ENCODE peak calls at places on chromosome 20, in five cellular contexts. C is ovary, R is prostate gland, X is A549, S is esophagus squamous epithelium. Q is an unnamed sample.

GRCh38 chr20:61756446-61756845 is 309.2 kb downstream of the TAF4 start:
- DNase-seq in C (no peak), R (no peak), X (no peak), S (no peak), Q (no peak)

GRCh38 chr20:41174782-41175181 is 37.4 kb downstream of the PLCG1 start:
- DNase-seq in C (peak; percentile 18), R (peak; percentile 3), X (no peak), S (no peak), Q (peak; percentile 36)

GRCh38 chr20:22815206-22815551 is 219.9 kb upstream of the SSTR4 start:
- DNase-seq in C (no peak), R (no peak), X (no peak), S (no peak), Q (no peak)

GRCh38 chr20:40607927-40608326 is 81.1 kb downstream of the MAFB start:
- DNase-seq in C (no peak), R (no peak), X (no peak), S (no peak), Q (no peak)

GRCh38 chr20:10110151-10110550 is 75.4 kb downstream of the ANKEF1 start:
- DNase-seq in C (no peak), R (no peak), X (no peak), S (no peak), Q (no peak)

GRCh38 chr20:32017711-32018251 is 7.5 kb downstream of the CCM2L start:
- DNase-seq in C (no peak), R (peak; percentile 60), X (peak; percentile 46), S (no peak), Q (peak; percentile 75)

GRCh38 chr20:29079769-29080690 is 2177.4 kb upstream of the DEFB115 start:
- DNase-seq in C (no peak), R (peak; percentile 66), X (peak; percentile 60), S (no peak), Q (no peak)

GRCh38 chr20:36210561-36210960 is 25.7 kb upstream of the AAR2 start:
- DNase-seq in C (no peak), R (no peak), X (no peak), S (no peak), Q (no peak)

GRCh38 chr20:611047-611842 is 1.1 kb upstream of the TCF15 start:
- DNase-seq in C (no peak), R (no peak), X (no peak), S (no peak), Q (no peak)

GRCh38 chr20:45052698-45053440 is 48.1 kb downstream of the KCNS1 start:
- DNase-seq in C (no peak), R (no peak), X (no peak), S (no peak), Q (no peak)

GRCh38 chr20:61969806-61970205 is 95.9 kb downstream of the TAF4 start:
- DNase-seq in C (no peak), R (no peak), X (no peak), S (no peak), Q (no peak)

GRCh38 chr20:4787069-4787468 is 65.4 kb downstream of the PRND start:
- DNase-seq in C (no peak), R (no peak), X (no peak), S (no peak), Q (no peak)

GRCh38 chr20:11675920-11676617 is 241.6 kb upstream of the BTBD3 start:
- DNase-seq in C (no peak), R (no peak), X (no peak), S (no peak), Q (no peak)

GRCh38 chr20:23021941-23022340 is 13.2 kb upstream of the SSTR4 start:
- DNase-seq in C (no peak), R (no peak), X (no peak), S (no peak), Q (no peak)

GRCh38 chr20:19828233-19828632 is 70.2 kb downstream of the RIN2 start:
- DNase-seq in C (no peak), R (no peak), X (peak; percentile 64), S (no peak), Q (no peak)

GRCh38 chr20:48877299-48877698 is 44.2 kb upstream of the ARFGEF2 start:
- DNase-seq in C (no peak), R (peak; percentile 24), X (no peak), S (no peak), Q (no peak)

GRCh38 chr20:20017852-20018245 is 687 bp downstream of the NAA20 start:
- DNase-seq in C (no peak), R (no peak), X (peak; percentile 33), S (no peak), Q (no peak)

GRCh38 chr20:35665949-35666288 is 1.2 kb upstream of the CPNE1 start:
- DNase-seq in C (no peak), R (no peak), X (no peak), S (no peak), Q (no peak)

GRCh38 chr20:24350923-24351368 is 118.5 kb upstream of the SYNDIG1 start:
- DNase-seq in C (no peak), R (no peak), X (no peak), S (no peak), Q (no peak)

GRCh38 chr20:45374966-45375365 is 3.2 kb downstream of the TP53TG5 start:
- DNase-seq in C (no peak), R (no peak), X (no peak), S (no peak), Q (no peak)

GRCh38 chr20:35171753-35172433 is at the start of gene PROCR:
- DNase-seq in C (peak; percentile 89), R (peak; percentile 86), X (peak; percentile 94), S (no peak), Q (peak; percentile 73)

GRCh38 chr20:63548542-63548941 is 993 bp upstream of the SRMS start:
- DNase-seq in C (no peak), R (no peak), X (no peak), S (no peak), Q (no peak)

DNA sequence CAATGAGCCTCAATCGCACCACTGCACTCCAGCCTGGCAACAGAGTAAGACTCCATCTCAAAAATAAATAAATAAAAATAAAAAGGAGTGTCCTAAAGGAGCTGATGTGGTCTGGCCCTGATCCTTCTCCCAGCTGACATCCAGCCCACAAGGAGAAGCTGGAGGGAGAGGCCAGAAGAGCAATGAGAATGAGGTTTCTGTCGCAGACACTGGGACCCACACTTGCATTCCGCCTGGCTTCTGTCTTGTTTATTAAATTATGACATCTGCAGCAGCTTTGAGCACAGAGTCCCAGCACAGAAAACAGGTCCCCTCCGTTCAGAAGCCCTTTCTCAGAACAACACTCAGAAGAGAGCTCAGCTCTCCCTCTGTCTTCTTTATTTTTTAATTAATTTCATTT is 10.3 kb upstream of the E2F1 start:
- DNase-seq in C (no peak), R (no peak), X (no peak), S (no peak), Q (no peak)
- H3K27ac ChIP-seq in C (no peak overlapping the region), R (no peak overlapping the region), X (no peak overlapping the region), S (peak overlapping the region; percentile 23), Q (no peak overlapping the region)

DNA sequence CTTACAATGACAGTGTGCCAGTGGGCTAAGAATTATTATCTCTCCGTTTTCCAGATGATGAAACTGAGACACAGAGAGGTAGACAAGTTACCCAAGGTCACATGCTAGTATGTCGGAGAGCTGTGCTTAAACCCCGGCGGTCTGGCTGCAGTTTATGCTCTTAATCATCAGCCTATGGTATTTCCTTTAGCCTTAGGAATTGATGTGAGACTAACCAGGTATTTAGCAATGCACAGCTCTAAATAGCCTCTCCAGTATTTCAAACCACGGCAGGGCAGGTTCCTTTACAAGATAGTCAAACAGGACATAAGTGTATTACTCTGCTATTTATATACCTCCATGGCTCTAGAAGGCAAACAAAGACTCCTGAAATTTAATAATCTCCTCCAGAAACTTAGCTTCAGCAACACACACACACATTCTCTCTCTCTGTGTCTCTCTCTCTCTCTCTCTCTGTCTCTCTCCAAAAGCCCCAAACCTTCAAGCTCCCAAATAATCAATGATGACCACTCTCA is 142.0 kb upstream of the ZNF217 start:
- DNase-seq in C (no peak), R (no peak), X (peak; percentile 60), S (no peak), Q (no peak)
- H3K4me1 ChIP-seq in C (no peaks in the 10 kb centered on the region), R (no peaks in the 10 kb centered on the region), X (peaks cover 60% of the 10 kb centered on the region), S (peaks cover 20% of the 10 kb centered on the region), Q (peaks cover 8% of the 10 kb centered on the region)

GRCh38 chr20:46512943-46513844 is at the start of gene ZNF334:
- DNase-seq in C (peak; percentile 60), R (peak; percentile 40), X (no peak), S (no peak), Q (peak; percentile 20)
- TF ChIP-seq POLR2A in C (no peak), R (no peak), X (no peak), S (no peak), Q (no peak)

DNA sequence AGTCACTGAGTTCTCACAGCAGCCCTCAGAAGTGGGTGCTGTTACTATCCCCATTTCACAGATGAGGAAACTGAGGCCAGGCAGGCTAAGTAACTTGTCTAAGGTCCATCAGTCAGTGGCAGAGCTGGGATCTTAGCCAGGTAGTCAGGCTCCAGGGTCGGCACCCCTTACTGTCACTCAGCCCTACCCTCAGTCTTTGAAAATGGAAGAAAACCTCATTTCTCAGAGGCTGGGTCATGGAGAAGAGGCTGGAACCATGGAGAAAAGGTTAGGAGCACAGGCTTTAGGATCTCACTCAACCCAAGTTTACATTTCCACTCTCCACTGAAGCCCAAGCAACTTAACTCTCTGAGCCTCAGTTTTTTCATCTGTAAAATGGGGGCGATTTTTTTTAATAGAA is 116.2 kb upstream of the SIRPG start:
- DNase-seq in C (no peak), R (no peak), X (no peak), S (no peak), Q (no peak)
- H3K27ac ChIP-seq in C (no peak overlapping the region), R (no peak overlapping the region), X (no peak overlapping the region), S (no peak overlapping the region), Q (no peak overlapping the region)

GRCh38 chr20:3767434-3768341 is at the start of gene ADISSP:
- DNase-seq in C (peak; percentile 99), R (peak; percentile 97), X (peak; percentile 99), S (peak; percentile 90), Q (peak; percentile 98)

GRCh38 chr20:3766832-3767433 is 620 bp downstream of the ADISSP start:
- DNase-seq in C (no peak), R (no peak), X (no peak), S (no peak), Q (no peak)

GRCh38 chr20:3766381-3766780 is 1.2 kb downstream of the ADISSP start:
- DNase-seq in C (no peak), R (no peak), X (no peak), S (no peak), Q (no peak)

GRCh38 chr20:3771552-3772058 is 4.1 kb upstream of the ADISSP start:
- DNase-seq in C (no peak), R (no peak), X (no peak), S (no peak), Q (no peak)

GRCh38 chr20:3768342-3769130 is 983 bp upstream of the ADISSP start:
- DNase-seq in C (peak; percentile 82), R (peak; percentile 47), X (peak; percentile 89), S (no peak), Q (peak; percentile 65)
- H3K4me1 ChIP-seq in C (peaks cover 15% of the 10 kb centered on the region), R (no peaks in the 10 kb centered on the region), X (peaks cover 20% of the 10 kb centered on the region), S (peaks cover 21% of the 10 kb centered on the region), Q (no peaks in the 10 kb centered on the region)

GRCh38 chr20:49981218-49982071 is 1.3 kb upstream of the SNAI1 start:
- DNase-seq in C (no peak), R (no peak), X (no peak), S (no peak), Q (no peak)

GRCh38 chr20:49976542-49976941 is 6.2 kb upstream of the SNAI1 start:
- DNase-seq in C (no peak), R (no peak), X (no peak), S (no peak), Q (no peak)

GRCh38 chr20:49978685-49979029 is 4.1 kb upstream of the SNAI1 start:
- DNase-seq in C (no peak), R (no peak), X (no peak), S (no peak), Q (no peak)

GRCh38 chr20:49980140-49981008 is 2.4 kb upstream of the SNAI1 start:
- DNase-seq in C (no peak), R (no peak), X (no peak), S (no peak), Q (no peak)

GRCh38 chr20:49979030-49979832 is 3.5 kb upstream of the SNAI1 start:
- DNase-seq in C (peak; percentile 63), R (no peak), X (peak; percentile 77), S (no peak), Q (no peak)
- TF ChIP-seq POLR2A in C (no peak), R (no peak), X (no peak), S (no peak), Q (no peak)

Q was measured in breast epithelium.